ENCODE peak calls at places on chromosomes 5 and 9, in four cellular contexts. X is H7, W is pons, V is NCI-H1092 treated with DMSO at 0.1 percent for 48 hours. S is an unnamed sample.

GRCh38 chr5:40871177-40871576 is 30.0 kb downstream of the CARD6 start:
- DNase-seq in X (no peak), W (peak; percentile 5), V (no peak), S (no peak)

GRCh38 chr5:178895615-178896571 is at the start of gene ZFP2:
- DNase-seq in X (peak; percentile 88), W (peak; percentile 45), V (peak; percentile 42), S (peak; percentile 36)

GRCh38 chr5:156617426-156617825 is 232.7 kb upstream of the PPP1R2B start:
- DNase-seq in X (no peak), W (no peak), V (peak; percentile 5), S (no peak)

GRCh38 chr5:102295534-102296228 is 403 bp downstream of the SLCO4C1 start:
- DNase-seq in X (peak; percentile 47), W (no peak), V (no peak), S (no peak)

GRCh38 chr5:139268364-139269202 is 25.0 kb upstream of the MATR3 start:
- DNase-seq in X (peak; percentile 43), W (peak; percentile 92), V (no peak), S (no peak)

GRCh38 chr9:127805620-127806019 is 2.9 kb downstream of the FPGS start:
- DNase-seq in X (peak; percentile 91), W (no peak), V (no peak), S (no peak)

GRCh38 chr9:130313103-130313858 is 47.7 kb downstream of the HMCN2 start:
- DNase-seq in X (no peak), W (no peak), V (no peak), S (no peak)

GRCh38 chr5:3288325-3288724 is 307.3 kb upstream of the IRX1 start:
- DNase-seq in X (no peak), W (no peak), V (no peak), S (no peak)

GRCh38 chr9:90546200-90546599 is 96.4 kb downstream of the DIRAS2 start:
- DNase-seq in X (no peak), W (peak; percentile 7), V (peak; percentile 88), S (peak; percentile 96)

GRCh38 chr9:114824130-114824529 is 18.3 kb upstream of the TNFSF15 start:
- DNase-seq in X (no peak), W (no peak), V (no peak), S (no peak)

S was measured in NCI-H748 treated with DMSO at 0.1 percent for 48 hours.